ENCODE peak calls at places on chromosomes 1 and 21, in nine cellular contexts. Y is heart right ventricle, P is OCI-LY7, Z is neural progenitor cell, A is neuronal stem cell, Q is hepatocyte, R is ovary, K is IMR-90, X is left lung. W is an unnamed sample. For H3K36me3 and H3K4me1, the result is how much of the 10 kb centered on the place peaks cover.

GRCh38 chr1:118977591-118977990 is 10.6 kb downstream of the TBX15 start:
- DNase-seq in A (no peak), R (no peak), K (no peak), X (no peak), Q (no peak), Y (no peak), P (no peak), Z (no peak), W (no peak)

GRCh38 chr1:201543871-201544521 is 5.1 kb downstream of the NAV1 start:
- DNase-seq in R (no peak), Y (no peak), K (peak), P (no peak), A (no peak), Z (no peak), X (no peak), Q (no peak), W (no peak)

GRCh38 chr1:113684153-113684541 is 75.1 kb downstream of the PHTF1 start:
- DNase-seq in R (peak), Z (no peak), Y (peak), X (peak), P (no peak), Q (peak), A (no peak), K (peak), W (peak)

GRCh38 chr1:38213720-38214367 is 167.3 kb upstream of the POU3F1 start:
- DNase-seq in Z (no peak), Y (no peak), R (no peak), Q (no peak), A (no peak), X (no peak), P (no peak), K (no peak), W (no peak)

GRCh38 chr1:220775238-220775853 is 11.4 kb upstream of the MTARC1 start:
- DNase-seq in Z (peak), Y (peak), K (no peak), Q (peak), X (no peak), P (peak), R (peak), A (no peak), W (peak)

GRCh38 chr1:202283379-202283844 is 58.3 kb downstream of the UBE2T start:
- DNase-seq in R (no peak), Z (no peak), P (peak), Y (no peak), A (no peak), X (no peak), Q (peak), K (peak), W (peak)

GRCh38 chr1:228721407-228721806 is 13.9 kb upstream of the RHOU start:
- DNase-seq in K (no peak), R (no peak), Y (no peak), X (no peak), P (no peak), A (no peak), Z (no peak), Q (peak), W (no peak)

GRCh38 chr1:181090653-181091126 is 2.2 kb downstream of the IER5 start:
- DNase-seq in A (no peak), Y (no peak), Q (no peak), Z (no peak), R (no peak), X (no peak), P (peak), K (no peak), W (peak)

GRCh38 chr1:217407426-217407825 is 223.5 kb downstream of the GPATCH2 start:
- DNase-seq in P (no peak), X (no peak), R (no peak), Q (no peak), A (no peak), K (peak), Z (no peak), Y (no peak), W (no peak)

GRCh38 chr1:81921851-81922462 is 121.2 kb downstream of the ADGRL2 start:
- DNase-seq in R (no peak), A (no peak), K (peak), P (no peak), X (no peak), Q (no peak), Y (no peak), Z (no peak), W (peak)

GRCh38 chr1:36570016-36570415 is 87.3 kb upstream of the CSF3R start:
- DNase-seq in Y (no peak), Q (no peak), R (no peak), P (no peak), X (no peak), K (no peak), Z (no peak), A (no peak), W (no peak)

GRCh38 chr1:204087893-204088528 is 15.1 kb downstream of the SOX13 start:
- DNase-seq in K (no peak), X (no peak), Q (no peak), Z (no peak), P (no peak), R (peak), Y (no peak), A (no peak), W (no peak)

GRCh38 chr1:31064115-31064514 is 1.4 kb downstream of the PUM1 start:
- DNase-seq in R (no peak), Y (no peak), A (no peak), Q (no peak), P (no peak), Z (peak), K (no peak), X (no peak), W (peak)

GRCh38 chr1:51309291-51309690 is 21.1 kb downstream of the TTC39A start:
- DNase-seq in Q (no peak), K (no peak), Y (no peak), Z (no peak), X (no peak), P (no peak), R (no peak), A (no peak), W (no peak)

GRCh38 chr1:27527223-27527856 is 37.4 kb upstream of the WASF2 start:
- DNase-seq in R (peak), A (peak), K (peak), Q (peak), Z (peak), Y (peak), P (peak), X (peak), W (no peak)

GRCh38 chr1:208641881-208642280 is 397.7 kb upstream of the PLXNA2 start:
- DNase-seq in X (no peak), A (no peak), Y (no peak), Z (no peak), Q (no peak), R (no peak), K (no peak), P (no peak), W (no peak)

GRCh38 chr1:39488801-39489566 is 2.5 kb upstream of the BMP8A start:
- DNase-seq in Z (no peak), A (no peak), R (no peak), P (no peak), X (no peak), Q (no peak), K (no peak), Y (no peak), W (peak)

GRCh38 chr1:232704694-232705680 is 75.1 kb upstream of the SIPA1L2 start:
- DNase-seq in Q (peak), K (peak), P (no peak), R (no peak), A (no peak), Z (no peak), Y (no peak), X (no peak), W (peak)

GRCh38 chr1:55363261-55363660 is 148.1 kb upstream of the USP24 start:
- DNase-seq in R (no peak), X (no peak), P (no peak), Q (no peak), A (no peak), Y (no peak), Z (no peak), K (peak), W (peak)

GRCh38 chr1:8013399-8013798 is 12.7 kb downstream of the ERRFI1 start:
- DNase-seq in K (no peak), R (no peak), A (no peak), Y (no peak), X (no peak), Z (no peak), P (no peak), Q (no peak), W (peak)
- H3K36me3 ChIP-seq in K (under half), R (under half), A (half or more), Y (under half), X (under half), Z (under half), P (under half), Q (under half), W (half or more)

GRCh38 chr1:10814312-10814711 is 17.9 kb upstream of the CASZ1 start:
- DNase-seq in A (no peak), P (no peak), Z (no peak), Q (no peak), K (no peak), Y (no peak), X (no peak), R (no peak), W (no peak)
- H3K4me1 ChIP-seq in A (under half), P (under half), Z (under half), Q (under half), K (under half), Y (under half), X (under half), R (under half), W (under half)

GRCh38 chr1:170547255-170547654 is 15.3 kb downstream of the GORAB start:
- DNase-seq in Y (no peak), P (no peak), K (no peak), Z (no peak), X (no peak), A (no peak), R (no peak), Q (no peak), W (no peak)
- H3K36me3 ChIP-seq in Y (half or more), P (half or more), K (under half), Z (under half), X (half or more), A (half or more), R (under half), Q (under half), W (half or more)

GRCh38 chr21:33972539-33972938 is 56.9 kb upstream of the ATP5PO start:
- DNase-seq in X (no peak), Y (no peak), Z (no peak), A (no peak), P (no peak), R (no peak), K (no peak), Q (no peak), W (no peak)
- H3K4me1 ChIP-seq in X (under half), Y (under half), Z (under half), A (under half), P (under half), R (under half), K (under half), Q (under half), W (half or more)

GRCh38 chr1:9212735-9213134 is 21.8 kb upstream of the H6PD start:
- DNase-seq in X (no peak), A (no peak), Q (no peak), K (no peak), R (no peak), Y (no peak), Z (no peak), P (no peak), W (no peak)
- H3K36me3 ChIP-seq in X (under half), A (under half), Q (under half), K (under half), R (under half), Y (under half), Z (under half), P (under half), W (under half)

DNA sequence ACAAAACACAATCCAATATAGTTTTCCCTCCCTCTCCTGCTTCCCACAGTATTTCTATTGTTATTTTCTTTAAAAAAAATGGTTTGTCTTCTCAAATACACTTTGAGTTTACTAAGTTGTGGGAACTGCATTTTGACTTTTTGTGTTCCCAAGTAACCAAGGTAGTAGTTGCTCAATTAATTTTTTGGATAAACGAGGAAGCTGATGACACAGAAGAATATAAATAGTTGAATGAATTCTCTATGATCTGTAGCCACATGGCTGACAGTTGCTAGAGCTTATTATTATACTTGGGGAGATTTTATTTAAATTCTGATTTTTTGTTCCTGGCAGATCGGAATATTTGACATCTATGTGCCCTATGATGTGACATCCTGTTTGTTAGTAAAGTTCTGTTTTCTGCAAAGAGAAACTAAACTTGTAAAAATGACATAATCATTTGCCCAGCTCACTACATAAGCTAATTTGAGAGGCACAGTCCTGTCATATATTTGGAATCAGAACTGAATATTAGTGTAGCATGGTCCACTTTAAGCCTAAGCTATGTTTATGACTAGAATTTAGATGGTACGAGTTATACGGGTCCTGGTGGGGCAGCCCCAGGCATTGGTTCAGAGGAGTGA is 9.7 kb upstream of the LYST start:
- DNase-seq in K (no peak), X (no peak), Z (no peak), P (no peak), Y (no peak), A (no peak), Q (no peak), R (no peak), W (no peak)
- H3K4me1 ChIP-seq in K (under half), X (half or more), Z (under half), P (under half), Y (under half), A (under half), Q (under half), R (under half), W (under half)